ENCODE peak calls at places on chromosomes 4 and X, in ten cellular contexts. S is dermis microvascular lymphatic vessel endothelial cell; J is NCI-H1092; T is nephron progenitor cell; O is transverse colon; L is stimulated activated CD4-positive, alpha-beta T cell treated with anti-CD3 and anti-CD28 coated beads, Interleukin-4, amount 100 ng/mL, for 24 hours; V is head of caudate nucleus; N is pons; C is GM10248; X is SW480. G is an unnamed sample.

GRCh38 chr4:185800266-185800945 is 11.6 kb downstream of the SORBS2 start:
- DNase-seq in S (no peak), T (no peak), O (no peak), V (no peak), X (no peak), L (no peak), N (no peak), C (no peak), J (no peak), G (no peak)

GRCh38 chr4:6697096-6697495 is 3.4 kb downstream of the S100P start:
- DNase-seq in X (no peak), L (no peak), N (no peak), C (no peak), T (no peak), J (no peak), O (no peak), V (no peak), S (no peak), G (no peak)

GRCh38 chrX:73876897-73877296 is 313.9 kb downstream of the CHIC1 start:
- DNase-seq in C (no peak), T (no peak), N (no peak), O (no peak), L (no peak), X (no peak), S (no peak), J (no peak), V (no peak), G (no peak)

GRCh38 chr4:16360694-16361262 is 134.5 kb upstream of the TAPT1 start:
- DNase-seq in X (no peak), C (no peak), S (no peak), T (no peak), J (no peak), N (no peak), V (no peak), O (no peak), L (no peak), G (no peak)

GRCh38 chrX:18654873-18655836 is 16.8 kb downstream of the RS1 start:
- DNase-seq in X (no peak), C (no peak), N (no peak), V (no peak), S (no peak), J (no peak), O (no peak), T (no peak), L (no peak), G (peak)

GRCh38 chr4:152160236-152160800 is 375.6 kb downstream of the FBXW7 start:
- DNase-seq in X (no peak), T (no peak), C (no peak), O (no peak), V (no peak), S (no peak), L (no peak), N (no peak), J (no peak), G (no peak)

GRCh38 chr4:15353207-15353606 is 74.6 kb upstream of the C1QTNF7 start:
- DNase-seq in N (no peak), V (no peak), L (no peak), S (no peak), J (no peak), O (no peak), X (no peak), C (no peak), T (no peak), G (no peak)

GRCh38 chr4:102586644-102587021 is 85.5 kb downstream of the NFKB1 start:
- DNase-seq in X (no peak), J (no peak), O (no peak), T (no peak), L (peak), V (no peak), N (no peak), C (no peak), S (no peak), G (no peak)

GRCh38 chr4:52728877-52729276 is 22.3 kb downstream of the ERVMER34-1 start:
- DNase-seq in X (no peak), L (no peak), S (no peak), N (no peak), V (no peak), C (no peak), T (no peak), J (no peak), O (no peak), G (no peak)

GRCh38 chrX:38205037-38205436 is 15.6 kb downstream of the SRPX start:
- DNase-seq in C (no peak), T (no peak), L (no peak), X (no peak), J (no peak), O (no peak), S (no peak), N (no peak), V (no peak), G (no peak)

GRCh38 chr4:95300304-95300703 is 248.5 kb downstream of the UNC5C start:
- DNase-seq in L (no peak), T (no peak), V (no peak), C (no peak), N (no peak), S (no peak), J (no peak), O (no peak), X (no peak), G (no peak)

GRCh38 chrX:68754406-68754805 is 74.4 kb upstream of the EFNB1 start:
- DNase-seq in V (no peak), C (no peak), O (no peak), S (no peak), L (no peak), T (no peak), N (no peak), J (no peak), X (no peak), G (no peak)

G was measured in cardiac muscle cell.